ENCODE peak calls at places on chromosomes 6 and 20, in five cellular contexts. One of them, this sample, is unnamed.

GRCh38 chr20:40497781-40498691 is 191.0 kb downstream of the MAFB start:
- DNase-seq in RCC 7860: no peak
- DNase-seq in HTR-8/SVneo: no peak
- DNase-seq in globus pallidus: peak; percentile 46
- DNase-seq in CD8-positive, alpha-beta memory T cell: no peak
- DNase-seq in this sample: peak; percentile 28

GRCh38 chr6:109165392-109165964 is 70.2 kb downstream of the CEP57L1 start:
- DNase-seq in globus pallidus: no peak
- DNase-seq in RCC 7860: no peak
- DNase-seq in CD8-positive, alpha-beta memory T cell: no peak
- DNase-seq in HTR-8/SVneo: peak; percentile 13
- DNase-seq in this sample: peak; percentile 74

GRCh38 chr6:39170860-39171259 is 55.9 kb upstream of the SAYSD1 start:
- DNase-seq in RCC 7860: no peak
- DNase-seq in HTR-8/SVneo: no peak
- DNase-seq in CD8-positive, alpha-beta memory T cell: no peak
- DNase-seq in globus pallidus: no peak
- DNase-seq in this sample: no peak

GRCh38 chr6:7463785-7464184 is 74.2 kb downstream of the RIOK1 start:
- DNase-seq in CD8-positive, alpha-beta memory T cell: no peak
- DNase-seq in globus pallidus: no peak
- DNase-seq in RCC 7860: no peak
- DNase-seq in HTR-8/SVneo: no peak
- DNase-seq in this sample: no peak

GRCh38 chr6:38804368-38804767 is 89.3 kb downstream of the DNAH8 start:
- DNase-seq in globus pallidus: no peak
- DNase-seq in CD8-positive, alpha-beta memory T cell: no peak
- DNase-seq in HTR-8/SVneo: no peak
- DNase-seq in RCC 7860: no peak
- DNase-seq in this sample: no peak

GRCh38 chr6:19833947-19834346 is 3.2 kb upstream of the ID4 start:
- DNase-seq in HTR-8/SVneo: no peak
- DNase-seq in globus pallidus: no peak
- DNase-seq in RCC 7860: no peak
- DNase-seq in CD8-positive, alpha-beta memory T cell: no peak
- DNase-seq in this sample: no peak

GRCh38 chr6:37624606-37625574 is 72.8 kb downstream of the MDGA1 start:
- DNase-seq in CD8-positive, alpha-beta memory T cell: no peak
- DNase-seq in RCC 7860: no peak
- DNase-seq in globus pallidus: no peak
- DNase-seq in HTR-8/SVneo: no peak
- DNase-seq in this sample: peak; percentile 61

GRCh38 chr6:32393660-32394420 is 13.1 kb downstream of the BTNL2 start:
- DNase-seq in HTR-8/SVneo: no peak
- DNase-seq in globus pallidus: no peak
- DNase-seq in CD8-positive, alpha-beta memory T cell: no peak
- DNase-seq in RCC 7860: no peak
- DNase-seq in this sample: no peak

GRCh38 chr6:45026003-45026516 is 302.1 kb upstream of the RUNX2 start:
- DNase-seq in CD8-positive, alpha-beta memory T cell: no peak
- DNase-seq in HTR-8/SVneo: no peak
- DNase-seq in RCC 7860: no peak
- DNase-seq in globus pallidus: no peak
- DNase-seq in this sample: no peak

This sample was measured in SJCRH30.